ENCODE peak calls at places on chromosome 11, in six cellular contexts. One of them, this sample, is unnamed.

GRCh38 chr11:96038046-96038445 is 114.1 kb upstream of the MTMR2 start:
- DNase-seq in HepG2: no peak
- DNase-seq in H1: no peak
- DNase-seq in GM12878: no peak
- DNase-seq in GM12891: no peak
- DNase-seq in K562: no peak
- DNase-seq in this sample: no peak

GRCh38 chr11:34501962-34502361 is 11.6 kb downstream of the ELF5 start:
- DNase-seq in H1: no peak
- DNase-seq in HepG2: no peak
- DNase-seq in GM12891: no peak
- DNase-seq in GM12878: no peak
- DNase-seq in K562: no peak
- DNase-seq in this sample: no peak

GRCh38 chr11:120667281-120667680 is 155.7 kb downstream of the GRIK4 start:
- DNase-seq in K562: no peak
- DNase-seq in HepG2: no peak
- DNase-seq in H1: no peak
- DNase-seq in GM12878: no peak
- DNase-seq in GM12891: no peak
- DNase-seq in this sample: no peak

GRCh38 chr11:130145328-130145812 is 14.2 kb upstream of the ST14 start:
- DNase-seq in K562: no peak
- DNase-seq in GM12878: no peak
- DNase-seq in GM12891: no peak
- DNase-seq in HepG2: peak
- DNase-seq in H1: no peak
- DNase-seq in this sample: no peak

GRCh38 chr11:130371004-130371590 is 56.4 kb upstream of the ZBTB44 start:
- DNase-seq in HepG2: no peak
- DNase-seq in K562: no peak
- DNase-seq in H1: no peak
- DNase-seq in GM12891: peak
- DNase-seq in GM12878: no peak
- DNase-seq in this sample: no peak

GRCh38 chr11:45025716-45026492 is 75.2 kb upstream of the TP53I11 start:
- DNase-seq in HepG2: peak
- DNase-seq in K562: no peak
- DNase-seq in GM12891: peak
- DNase-seq in GM12878: no peak
- DNase-seq in H1: no peak
- DNase-seq in this sample: peak

GRCh38 chr11:35747638-35748037 is 85.1 kb downstream of the TRIM44 start:
- DNase-seq in HepG2: no peak
- DNase-seq in GM12878: no peak
- DNase-seq in K562: no peak
- DNase-seq in GM12891: no peak
- DNase-seq in H1: no peak
- DNase-seq in this sample: no peak

GRCh38 chr11:94171693-94172440 is 43.2 kb downstream of the PANX1 start:
- DNase-seq in K562: peak
- DNase-seq in H1: peak
- DNase-seq in GM12878: no peak
- DNase-seq in HepG2: peak
- DNase-seq in GM12891: no peak
- DNase-seq in this sample: no peak

GRCh38 chr11:60370811-60371297 is 7.5 kb upstream of the MS4A7 start:
- DNase-seq in H1: no peak
- DNase-seq in K562: no peak
- DNase-seq in GM12891: no peak
- DNase-seq in HepG2: peak
- DNase-seq in GM12878: no peak
- DNase-seq in this sample: no peak

GRCh38 chr11:99686838-99687237 is 666.1 kb downstream of the CNTN5 start:
- DNase-seq in H1: no peak
- DNase-seq in HepG2: no peak
- DNase-seq in GM12891: no peak
- DNase-seq in K562: no peak
- DNase-seq in GM12878: no peak
- DNase-seq in this sample: no peak

GRCh38 chr11:85109141-85109540 is 518.0 kb downstream of the DLG2 start:
- DNase-seq in K562: no peak
- DNase-seq in GM12878: peak
- DNase-seq in HepG2: no peak
- DNase-seq in GM12891: no peak
- DNase-seq in H1: no peak
- DNase-seq in this sample: no peak

GRCh38 chr11:84890706-84891105 is 736.4 kb downstream of the DLG2 start:
- DNase-seq in H1: no peak
- DNase-seq in GM12878: no peak
- DNase-seq in GM12891: no peak
- DNase-seq in K562: no peak
- DNase-seq in HepG2: no peak
- DNase-seq in this sample: no peak

GRCh38 chr11:73661035-73661628 is 14.8 kb downstream of the PLEKHB1 start:
- DNase-seq in GM12891: peak
- DNase-seq in HepG2: no peak
- DNase-seq in K562: peak
- DNase-seq in GM12878: peak
- DNase-seq in H1: peak
- DNase-seq in this sample: peak
- TF ChIP-seq POLR2AphosphoS5 in GM12891: no peak
- TF ChIP-seq POLR2AphosphoS5 in HepG2: no peak
- TF ChIP-seq POLR2AphosphoS5 in K562: no peak
- TF ChIP-seq POLR2AphosphoS5 in GM12878: no peak
- TF ChIP-seq POLR2AphosphoS5 in H1: peak
- TF ChIP-seq POLR2AphosphoS5 in this sample: no peak

DNA sequence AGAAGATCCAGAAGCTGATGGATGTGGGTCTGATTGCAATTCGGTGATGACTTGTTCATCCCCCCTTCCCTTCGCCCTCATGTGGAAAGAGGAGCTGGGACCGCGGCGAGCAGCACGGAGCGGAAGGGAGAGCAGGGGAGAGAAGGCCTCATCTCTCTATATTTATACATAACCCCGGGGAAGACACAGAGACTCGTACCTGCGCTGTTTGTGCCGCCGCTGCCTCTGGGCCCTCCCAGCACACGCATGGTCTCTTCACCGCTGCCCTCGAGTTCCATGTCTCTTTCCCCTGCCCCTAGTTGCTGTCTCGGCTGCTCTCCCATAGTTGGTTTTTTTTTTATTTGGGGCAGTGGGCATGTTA is 2.5 kb upstream of the FERMT3 start:
- DNase-seq in H1: no peak
- DNase-seq in GM12891: no peak
- DNase-seq in K562: no peak
- DNase-seq in HepG2: no peak
- DNase-seq in GM12878: no peak
- DNase-seq in this sample: no peak
- TF ChIP-seq POLR2A in H1: no peak
- TF ChIP-seq POLR2A in GM12891: no peak
- TF ChIP-seq POLR2A in K562: no peak
- TF ChIP-seq POLR2A in HepG2: no peak
- TF ChIP-seq POLR2A in GM12878: no peak
- TF ChIP-seq POLR2A in this sample: no peak

GRCh38 chr11:57793711-57794110 is 32.1 kb downstream of the CTNND1 start:
- DNase-seq in GM12878: no peak
- DNase-seq in HepG2: no peak
- DNase-seq in H1: no peak
- DNase-seq in K562: no peak
- DNase-seq in GM12891: no peak
- DNase-seq in this sample: no peak

GRCh38 chr11:57801185-57801490 is 39.5 kb downstream of the CTNND1 start:
- DNase-seq in H1: no peak
- DNase-seq in GM12878: no peak
- DNase-seq in HepG2: no peak
- DNase-seq in GM12891: no peak
- DNase-seq in K562: no peak
- DNase-seq in this sample: no peak

GRCh38 chr11:57802411-57802810 is 40.8 kb downstream of the CTNND1 start:
- DNase-seq in HepG2: no peak
- DNase-seq in H1: no peak
- DNase-seq in K562: no peak
- DNase-seq in GM12878: no peak
- DNase-seq in GM12891: no peak
- DNase-seq in this sample: no peak

GRCh38 chr11:57800444-57801184 is 39.0 kb downstream of the CTNND1 start:
- DNase-seq in GM12891: peak
- DNase-seq in K562: peak
- DNase-seq in HepG2: peak
- DNase-seq in GM12878: peak
- DNase-seq in H1: no peak
- DNase-seq in this sample: peak

GRCh38 chr11:57798905-57799559 is 37.4 kb downstream of the CTNND1 start:
- DNase-seq in GM12891: no peak
- DNase-seq in HepG2: peak
- DNase-seq in H1: no peak
- DNase-seq in GM12878: no peak
- DNase-seq in K562: peak
- DNase-seq in this sample: no peak
- TF ChIP-seq TAF1 in GM12891: no peak
- TF ChIP-seq TAF1 in HepG2: no peak
- TF ChIP-seq TAF1 in H1: no peak
- TF ChIP-seq TAF1 in GM12878: no peak
- TF ChIP-seq TAF1 in K562: no peak
- TF ChIP-seq TAF1 in this sample: no peak

DNA sequence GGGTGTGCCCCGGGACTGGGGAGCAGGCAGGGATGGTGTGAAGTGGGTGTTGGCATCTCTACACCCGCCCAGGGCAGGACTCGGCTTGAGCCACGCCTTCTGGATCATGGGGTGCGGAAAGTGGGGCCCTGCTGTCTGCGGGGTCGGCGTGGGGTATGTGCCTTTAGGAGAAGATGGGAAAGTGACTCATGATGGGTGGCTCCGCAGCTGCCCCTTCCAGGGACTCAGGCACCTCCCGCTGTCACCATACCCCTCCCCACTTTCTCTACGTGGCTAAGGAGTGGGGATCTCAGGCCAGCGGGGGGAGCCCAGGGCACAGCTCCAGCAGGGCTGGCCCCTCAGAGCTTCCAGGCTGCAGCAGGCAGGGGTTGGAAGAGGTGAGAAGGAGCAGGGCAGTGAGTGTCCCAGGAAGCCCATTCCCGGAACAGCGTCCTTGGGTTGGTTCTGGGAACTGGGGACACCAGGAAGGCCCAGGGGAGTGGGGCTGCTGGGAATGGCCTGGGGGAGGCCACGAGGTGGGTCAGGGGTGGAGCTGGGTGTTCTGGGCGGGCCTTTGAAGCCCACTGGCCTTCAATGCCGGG is 102.9 kb upstream of the FGF3 start:
- DNase-seq in K562: no peak
- DNase-seq in GM12878: no peak
- DNase-seq in HepG2: no peak
- DNase-seq in GM12891: no peak
- DNase-seq in H1: no peak
- DNase-seq in this sample: no peak
- TF ChIP-seq POLR2AphosphoS5 in K562: no peak
- TF ChIP-seq POLR2AphosphoS5 in GM12878: no peak
- TF ChIP-seq POLR2AphosphoS5 in HepG2: no peak
- TF ChIP-seq POLR2AphosphoS5 in GM12891: no peak
- TF ChIP-seq POLR2AphosphoS5 in H1: no peak
- TF ChIP-seq POLR2AphosphoS5 in this sample: no peak